ENCODE peak calls at places on chromosomes 4 and X, in five cellular contexts. B, I, G, M and R are unnamed samples.

GRCh38 chr4:39324446-39324845 is 41.7 kb downstream of the RFC1 start:
- DNase-seq in B (no peak), I (no peak), G (no peak), M (no peak), R (no peak)

GRCh38 chr4:159368320-159368719 is 265.4 kb downstream of the RAPGEF2 start:
- DNase-seq in B (no peak), I (no peak), G (no peak), M (no peak), R (no peak)

GRCh38 chr4:39770969-39771724 is 73.2 kb downstream of the UBE2K start:
- DNase-seq in B (no peak), I (no peak), G (no peak), M (no peak), R (no peak)

GRCh38 chr4:108107729-108108382 is 60.9 kb downstream of the LEF1 start:
- DNase-seq in B (no peak), I (no peak), G (no peak), M (no peak), R (no peak)

GRCh38 chrX:22135171-22135711 is 103.1 kb downstream of the PHEX start:
- DNase-seq in B (peak), I (no peak), G (peak), M (no peak), R (no peak)

GRCh38 chrX:9171841-9172240 is 137.9 kb upstream of the FAM9B start:
- DNase-seq in B (no peak), I (no peak), G (peak), M (no peak), R (no peak)

GRCh38 chr4:78634011-78634664 is 82.6 kb downstream of the ANXA3 start:
- DNase-seq in B (no peak), I (peak), G (no peak), M (peak), R (peak)

GRCh38 chr4:182808673-182809416 is 108.3 kb downstream of the DCTD start:
- DNase-seq in B (no peak), I (no peak), G (no peak), M (no peak), R (no peak)

GRCh38 chr4:17701882-17702281 is 79.5 kb downstream of the FAM184B start:
- DNase-seq in B (no peak), I (no peak), G (no peak), M (no peak), R (no peak)

GRCh38 chr4:53476232-53477037 is 99.0 kb downstream of the FIP1L1 start:
- DNase-seq in B (peak), I (peak), G (peak), M (peak), R (no peak)

GRCh38 chr4:23023121-23023520 is 330.4 kb downstream of the GBA3 start:
- DNase-seq in B (no peak), I (no peak), G (no peak), M (no peak), R (no peak)

GRCh38 chrX:113136841-113137240 is 296.2 kb upstream of the AMOT start:
- DNase-seq in B (no peak), I (no peak), G (no peak), M (no peak), R (no peak)

GRCh38 chrX:38117485-38117884 is 103.2 kb downstream of the SRPX start:
- DNase-seq in B (no peak), I (no peak), G (peak), M (no peak), R (no peak)

GRCh38 chr4:99879458-99879857 is 14.8 kb downstream of the LAMTOR3 start:
- DNase-seq in B (no peak), I (no peak), G (no peak), M (no peak), R (no peak)

GRCh38 chr4:121789470-121789869 is 11.7 kb upstream of the EXOSC9 start:
- DNase-seq in B (no peak), I (no peak), G (no peak), M (no peak), R (no peak)
- H3K27ac ChIP-seq in B (peak), I (no peak), G (peak), M (no peak), R (no peak)

GRCh38 chrX:133401539-133401938 is 13.8 kb downstream of the GPC4 start:
- DNase-seq in B (no peak), I (no peak), G (peak), M (no peak), R (no peak)
- H3K27ac ChIP-seq in B (no peak), I (peak), G (no peak), M (peak), R (no peak)

GRCh38 chr4:2886161-2886560 is 42.5 kb downstream of the ADD1 start:
- DNase-seq in B (no peak), I (no peak), G (no peak), M (no peak), R (no peak)

GRCh38 chr4:2878346-2878745 is 34.7 kb downstream of the ADD1 start:
- DNase-seq in B (no peak), I (no peak), G (no peak), M (no peak), R (no peak)

GRCh38 chr4:2879026-2879425 is 35.4 kb downstream of the ADD1 start:
- DNase-seq in B (no peak), I (no peak), G (no peak), M (no peak), R (no peak)

GRCh38 chr4:2882341-2882740 is 38.7 kb downstream of the ADD1 start:
- DNase-seq in B (no peak), I (no peak), G (no peak), M (no peak), R (no peak)

GRCh38 chr4:2881431-2881830 is 37.8 kb downstream of the ADD1 start:
- DNase-seq in B (no peak), I (no peak), G (no peak), M (no peak), R (no peak)
- H3K27ac ChIP-seq in B (no peak), I (no peak), G (no peak), M (peak), R (no peak)

GRCh38 chr4:76453232-76453631 is 18.2 kb downstream of the SHROOM3 start:
- DNase-seq in B (no peak), I (no peak), G (no peak), M (no peak), R (no peak)

GRCh38 chr4:76457885-76458284 is 22.9 kb downstream of the SHROOM3 start:
- DNase-seq in B (no peak), I (no peak), G (no peak), M (no peak), R (no peak)

GRCh38 chr4:76459291-76459723 is 24.3 kb downstream of the SHROOM3 start:
- DNase-seq in B (no peak), I (no peak), G (no peak), M (no peak), R (no peak)

GRCh38 chr4:76458829-76459228 is 23.8 kb downstream of the SHROOM3 start:
- DNase-seq in B (no peak), I (no peak), G (no peak), M (no peak), R (no peak)

DNA sequence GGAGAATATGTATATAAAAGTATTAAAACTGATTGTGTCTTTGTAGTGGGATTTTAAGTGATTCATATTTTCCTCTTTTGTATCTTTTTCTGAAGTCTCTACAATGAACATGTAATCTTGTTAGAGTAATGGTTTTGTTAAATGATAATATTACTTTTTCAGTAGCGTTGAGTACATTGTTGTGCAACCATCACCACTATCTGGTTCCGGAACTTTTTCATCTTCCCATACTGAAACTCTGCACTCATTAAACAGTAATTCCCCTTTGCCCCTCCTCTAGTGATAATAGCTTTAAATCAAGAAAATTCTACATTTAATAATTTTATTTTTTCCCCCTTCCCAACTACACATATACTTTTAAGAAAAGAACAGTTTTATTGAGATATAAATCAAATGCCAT is 23.3 kb downstream of the SHROOM3 start:
- DNase-seq in B (no peak), I (no peak), G (no peak), M (no peak), R (no peak)
- H3K27ac ChIP-seq in B (no peak), I (no peak), G (no peak), M (no peak), R (no peak)